ENCODE peak calls at places on chromosomes 16 and 17, in four cellular contexts. U, O, Y and X are unnamed samples.

GRCh38 chr16:4944333-4945281 is 7.7 kb upstream of the PPL start:
- DNase-seq in U (peak; percentile 95), O (peak; percentile 96), Y (peak; percentile 89), X (no peak)

GRCh38 chr16:55367796-55368195 is 43.8 kb downstream of the IRX6 start:
- DNase-seq in U (peak; percentile 29), O (no peak), Y (no peak), X (no peak)

GRCh38 chr17:41060052-41060604 is at the start of gene KRTAP2-3:
- DNase-seq in U (peak; percentile 97), O (no peak), Y (no peak), X (no peak)

GRCh38 chr17:21166599-21167265 is 40.0 kb downstream of the DHRS7B start:
- DNase-seq in U (peak; percentile 4), O (no peak), Y (no peak), X (no peak)

GRCh38 chr17:16944334-16945140 is 27.4 kb downstream of the TNFRSF13B start:
- DNase-seq in U (no peak), O (no peak), Y (no peak), X (no peak)

GRCh38 chr16:27640277-27640600 is 90.3 kb downstream of the KATNIP start:
- DNase-seq in U (peak; percentile 87), O (no peak), Y (peak; percentile 32), X (no peak)

GRCh38 chr17:30376621-30377452 is 1.9 kb upstream of the CPD start:
- DNase-seq in U (peak; percentile 63), O (no peak), Y (no peak), X (no peak)

GRCh38 chr16:1081734-1082265 is 9.3 kb downstream of the SSTR5 start:
- DNase-seq in U (no peak), O (no peak), Y (no peak), X (no peak)

GRCh38 chr17:79304907-79305306 is 230.3 kb downstream of the ENGASE start:
- DNase-seq in U (no peak), O (no peak), Y (no peak), X (no peak)

GRCh38 chr17:67629963-67630320 is 87.8 kb upstream of the NOL11 start:
- DNase-seq in U (peak; percentile 62), O (no peak), Y (no peak), X (no peak)

GRCh38 chr17:76968707-76969597 is 100.7 kb downstream of the MGAT5B start:
- DNase-seq in U (peak; percentile 39), O (no peak), Y (no peak), X (peak; percentile 80)

GRCh38 chr17:42017866-42018200 is 594 bp upstream of the DNAJC7 start:
- DNase-seq in U (no peak), O (no peak), Y (peak; percentile 23), X (no peak)

GRCh38 chr17:55723488-55723848 is 804 bp upstream of the TMEM100 start:
- DNase-seq in U (no peak), O (no peak), Y (no peak), X (no peak)

GRCh38 chr16:6016530-6017184 is 919.1 kb upstream of the EEF2KMT start:
- DNase-seq in U (peak; percentile 37), O (no peak), Y (no peak), X (no peak)

GRCh38 chr16:89446136-89446974 is 44.0 kb downstream of the ANKRD11 start:
- DNase-seq in U (no peak), O (no peak), Y (no peak), X (no peak)

GRCh38 chr17:61463068-61463980 is 11.1 kb downstream of the TBX4 start:
- DNase-seq in U (no peak), O (no peak), Y (no peak), X (no peak)

GRCh38 chr16:58464916-58465731 is 34.8 kb upstream of the NDRG4 start:
- DNase-seq in U (no peak), O (peak; percentile 47), Y (no peak), X (no peak)

GRCh38 chr17:67652433-67652832 is 65.3 kb upstream of the NOL11 start:
- DNase-seq in U (no peak), O (no peak), Y (no peak), X (no peak)

GRCh38 chr16:4755687-4756086 is 11.3 kb downstream of the ZNF500 start:
- DNase-seq in U (no peak), O (no peak), Y (no peak), X (no peak)

GRCh38 chr16:77439106-77439505 is 4.3 kb upstream of the ADAMTS18 start:
- DNase-seq in U (no peak), O (no peak), Y (no peak), X (no peak)

GRCh38 chr16:77434365-77435239 is at the start of gene ADAMTS18:
- DNase-seq in U (no peak), O (no peak), Y (no peak), X (no peak)

GRCh38 chr16:77434022-77434364 is 841 bp downstream of the ADAMTS18 start:
- DNase-seq in U (no peak), O (no peak), Y (no peak), X (no peak)

GRCh38 chr16:77435240-77435819 is 496 bp upstream of the ADAMTS18 start:
- DNase-seq in U (no peak), O (no peak), Y (no peak), X (no peak)

DNA sequence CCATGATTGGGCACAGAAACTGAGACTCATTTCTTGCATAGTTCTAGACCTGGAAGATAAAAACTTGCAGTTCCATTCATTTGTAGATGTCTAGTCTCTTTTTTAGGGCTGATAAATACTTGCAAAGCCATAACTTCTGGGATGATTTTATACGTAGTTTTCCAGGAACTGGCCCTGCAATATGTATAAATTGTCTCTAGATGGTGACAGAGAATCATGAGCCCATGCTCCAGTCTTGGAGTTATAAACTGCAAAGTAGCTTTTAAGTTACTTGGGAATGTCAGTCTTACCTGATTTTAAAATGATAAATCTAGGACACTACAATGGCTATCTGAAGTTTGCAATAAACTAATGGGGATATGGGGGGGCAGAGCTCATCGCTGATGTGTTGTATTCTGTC is 3.0 kb upstream of the ADAMTS18 start:
- DNase-seq in U (no peak), O (no peak), Y (no peak), X (no peak)
- TF ChIP-seq CTCF in U (no peak), O (no peak), Y (no peak), X (no peak)

GRCh38 chr17:81710514-81711308 is 1.4 kb upstream of the SLC25A10 start:
- DNase-seq in U (peak; percentile 15), O (no peak), Y (no peak), X (no peak)

GRCh38 chr17:81711814-81712467 is at the start of gene SLC25A10:
- DNase-seq in U (peak; percentile 88), O (peak; percentile 51), Y (no peak), X (peak; percentile 91)

GRCh38 chr17:81713556-81714411 is 1.7 kb downstream of the SLC25A10 start:
- DNase-seq in U (no peak), O (no peak), Y (no peak), X (no peak)

GRCh38 chr17:81713004-81713555 is 996 bp downstream of the SLC25A10 start:
- DNase-seq in U (peak; percentile 12), O (no peak), Y (no peak), X (no peak)

GRCh38 chr17:81712468-81713003 is 452 bp downstream of the SLC25A10 start:
- DNase-seq in U (peak; percentile 51), O (no peak), Y (no peak), X (no peak)
- TF ChIP-seq CTCF in U (peak; percentile 25), O (no peak), Y (no peak), X (no peak)

GRCh38 chr17:7572588-7573323 is 6.7 kb upstream of the CD68 start:
- DNase-seq in U (peak; percentile 99), O (peak; percentile 99), Y (peak; percentile 99), X (peak; percentile 100)

GRCh38 chr17:7575959-7576358 is 3.5 kb upstream of the CD68 start:
- DNase-seq in U (no peak), O (no peak), Y (no peak), X (no peak)

GRCh38 chr17:7573324-7574080 is 5.9 kb upstream of the CD68 start:
- DNase-seq in U (peak; percentile 76), O (peak; percentile 92), Y (peak; percentile 85), X (peak; percentile 95)

GRCh38 chr17:7575481-7575883 is 4.0 kb upstream of the CD68 start:
- DNase-seq in U (no peak), O (no peak), Y (no peak), X (no peak)

GRCh38 chr17:7574176-7574953 is 5.1 kb upstream of the CD68 start:
- DNase-seq in U (no peak), O (no peak), Y (no peak), X (no peak)
- TF ChIP-seq CTCF in U (no peak), O (no peak), Y (no peak), X (no peak)

DNA sequence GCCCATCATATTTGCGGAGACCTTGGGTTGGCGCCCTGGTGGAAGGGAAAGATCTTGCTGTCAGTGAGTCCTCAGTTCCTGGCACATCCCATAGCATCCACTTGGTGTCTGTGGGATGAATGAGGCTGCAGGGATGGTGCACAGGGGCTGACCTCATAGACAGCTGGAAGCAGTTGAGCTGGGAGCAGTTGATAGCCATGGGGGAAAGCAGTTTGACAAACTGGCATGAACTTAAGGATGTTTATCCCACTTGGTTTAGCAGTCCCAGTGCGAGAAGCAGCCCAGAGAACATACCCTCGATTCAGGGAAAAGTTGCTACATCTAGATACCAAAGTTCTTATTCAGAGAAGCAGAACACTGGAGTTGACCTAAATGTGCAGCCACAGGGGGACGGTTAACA is 80.7 kb downstream of the SNX29 start:
- DNase-seq in U (no peak), O (no peak), Y (peak; percentile 45), X (no peak)
- TF ChIP-seq CTCF in U (no peak), O (no peak), Y (no peak), X (no peak)

GRCh38 chr16:18834873-18835272 is 33.5 kb upstream of the ARL6IP1 start:
- DNase-seq in U (no peak), O (no peak), Y (no peak), X (no peak)
- TF ChIP-seq CTCF in U (no peak), O (no peak), Y (no peak), X (no peak)

DNA sequence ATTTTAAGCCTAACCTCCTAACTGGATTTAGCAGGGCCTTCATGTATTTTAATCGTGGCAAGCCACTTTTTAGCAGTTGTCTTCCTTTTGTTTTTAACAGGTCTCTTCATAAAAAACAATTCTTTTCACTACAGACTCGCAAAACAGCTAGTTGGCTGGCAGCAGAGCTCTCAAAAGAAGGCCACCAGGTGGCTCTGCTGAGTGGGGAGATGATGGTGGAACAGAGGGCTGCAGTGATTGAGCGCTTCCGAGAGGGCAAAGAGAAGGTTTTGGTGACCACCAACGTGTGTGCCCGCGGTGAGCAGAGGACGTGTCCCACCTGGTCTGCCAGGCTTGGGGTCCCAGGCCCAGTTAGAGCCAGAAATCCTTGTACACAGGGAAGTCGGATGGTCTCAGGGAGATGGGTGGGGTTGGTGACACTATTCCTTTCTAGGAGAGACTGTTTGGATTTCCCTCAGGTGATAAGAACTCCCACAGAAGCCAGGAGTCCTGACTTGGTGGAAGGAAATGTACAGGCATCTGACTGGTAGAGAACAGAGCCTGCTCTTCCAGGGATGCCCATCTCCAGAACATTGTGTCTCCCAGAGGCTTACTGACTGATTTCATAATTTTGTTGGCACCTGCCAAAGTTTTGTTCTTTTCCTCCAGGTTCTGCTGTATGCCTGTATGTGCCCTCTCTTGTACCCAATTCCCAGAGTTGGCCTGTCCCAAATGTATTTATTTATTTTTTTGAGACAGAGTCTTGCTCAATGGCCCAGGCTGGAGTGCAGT is 14.9 kb upstream of the DDX19A start:
- DNase-seq in U (peak; percentile 18), O (no peak), Y (no peak), X (no peak)
- TF ChIP-seq CTCF in U (peak; percentile 63), O (peak; percentile 13), Y (no peak), X (peak; percentile 46)